ENCODE peak calls at places on chromosomes 16 and 17, in four cellular contexts. L is activated naive CD8-positive, alpha-beta T cell treated with anti-CD3 and anti-CD28 coated beads, Interleukin-2, amount 50 U/mL, for 24 hours; U is AML-193; Z is HT1080. N is an unnamed sample.
A peak's percentile ranks its signal among the peaks of the same experiment; 100 is the strongest.

GRCh38 chr16:71254832-71255560 is 24.5 kb upstream of the HYDIN start:
- DNase-seq in Z (no peak), U (no peak), L (no peak), N (no peak)

GRCh38 chr17:22463110-22463850 is 771.0 kb downstream of the KCNJ18 start:
- DNase-seq in L (no peak), U (no peak), Z (no peak), N (no peak)

GRCh38 chr17:36934759-36935630 is 2.3 kb upstream of the LHX1 start:
- DNase-seq in L (peak; percentile 22), Z (peak; percentile 41), U (no peak), N (no peak)

GRCh38 chr17:4327638-4328037 is 38.8 kb downstream of the UBE2G1 start:
- DNase-seq in Z (peak; percentile 72), L (no peak), U (no peak), N (no peak)

GRCh38 chr17:6753006-6753445 is 2.8 kb upstream of the XAF1 start:
- DNase-seq in U (peak; percentile 37), L (peak; percentile 22), Z (peak; percentile 83), N (peak; percentile 24)

GRCh38 chr16:52466998-52467397 is 79.9 kb downstream of the TOX3 start:
- DNase-seq in Z (no peak), U (no peak), L (no peak), N (no peak)

GRCh38 chr17:64506576-64507417 is at the start of gene CEP95:
- DNase-seq in Z (peak; percentile 97), U (peak; percentile 98), L (peak; percentile 96), N (peak; percentile 11)

GRCh38 chr16:88747588-88748301 is 37.3 kb downstream of the PIEZO1 start:
- DNase-seq in U (peak; percentile 81), Z (no peak), L (peak; percentile 46), N (peak; percentile 79)

GRCh38 chr16:67223992-67224391 is 2.9 kb upstream of the TMEM208 start:
- DNase-seq in Z (no peak), U (no peak), L (no peak), N (no peak)

GRCh38 chr17:62178579-62178978 is 113.5 kb upstream of the MED13 start:
- DNase-seq in Z (peak; percentile 86), L (no peak), U (no peak), N (no peak)

GRCh38 chr16:12268602-12269001 is 292.1 kb downstream of the SNX29 start:
- DNase-seq in Z (no peak), L (no peak), U (no peak), N (no peak)

GRCh38 chr17:76772842-76773521 is 35.1 kb downstream of the MFSD11 start:
- DNase-seq in Z (peak; percentile 92), U (no peak), L (peak; percentile 54), N (no peak)

GRCh38 chr17:49468827-49469385 is 26.2 kb upstream of the NGFR start:
- DNase-seq in L (no peak), U (no peak), Z (no peak), N (no peak)

GRCh38 chr17:33942414-33942813 is 312.7 kb upstream of the CCL2 start:
- DNase-seq in U (no peak), Z (no peak), L (no peak), N (no peak)

GRCh38 chr16:73058616-73059409 is 10.9 kb upstream of the ZFHX3 start:
- DNase-seq in Z (peak; percentile 74), L (peak; percentile 34), U (no peak), N (peak; percentile 47)

GRCh38 chr17:6070280-6070894 is at the start of gene WSCD1:
- DNase-seq in U (no peak), Z (no peak), L (no peak), N (no peak)

GRCh38 chr17:6455321-6455705 is 11.1 kb downstream of the PIMREG start:
- DNase-seq in U (no peak), L (peak; percentile 29), Z (no peak), N (peak; percentile 60)

GRCh38 chr16:6969594-6969993 is 363.1 kb upstream of the RBFOX1 start:
- DNase-seq in L (no peak), U (no peak), Z (no peak), N (no peak)

GRCh38 chr16:73315645-73316044 is 267.7 kb upstream of the ZFHX3 start:
- DNase-seq in L (no peak), Z (no peak), U (no peak), N (peak; percentile 28)

GRCh38 chr17:15341385-15341849 is at the start of gene TEKT3:
- DNase-seq in L (peak; percentile 4), Z (no peak), U (no peak), N (no peak)

GRCh38 chr17:29710891-29711418 is 88.2 kb upstream of the CORO6 start:
- DNase-seq in L (no peak), Z (no peak), U (no peak), N (no peak)

GRCh38 chr17:5131146-5131715 is 15.4 kb downstream of the USP6 start:
- DNase-seq in L (no peak), Z (no peak), U (no peak), N (no peak)

GRCh38 chr16:1420540-1421205 is at the start of gene UQCC4:
- DNase-seq in Z (peak; percentile 98), U (peak; percentile 96), L (peak; percentile 100), N (peak; percentile 98)

GRCh38 chr17:82910041-82910481 is 70.2 kb upstream of the ZNF750 start:
- DNase-seq in L (no peak), U (no peak), Z (no peak), N (no peak)

GRCh38 chr16:29231231-29231630 is 175.3 kb downstream of the NPIPB11 start:
- DNase-seq in L (no peak), U (no peak), Z (no peak), N (no peak)

GRCh38 chr17:29109477-29110371 is 66.8 kb downstream of the PIPOX start:
- DNase-seq in Z (no peak), U (no peak), L (no peak), N (no peak)

GRCh38 chr17:10021239-10021638 is 116.2 kb upstream of the RCVRN start:
- DNase-seq in L (no peak), U (peak; percentile 57), Z (no peak), N (no peak)

GRCh38 chr16:54216268-54217187 is 70.1 kb downstream of the IRX3 start:
- DNase-seq in Z (no peak), U (no peak), L (no peak), N (no peak)

GRCh38 chr17:44004761-44005526 is 522 bp downstream of the NAGS start:
- DNase-seq in Z (no peak), L (no peak), U (no peak), N (no peak)

GRCh38 chr16:1048442-1049112 is 24.0 kb upstream of the SSTR5 start:
- DNase-seq in U (no peak), L (peak; percentile 27), Z (no peak), N (peak; percentile 74)

GRCh38 chr17:29133146-29133713 is 47.0 kb downstream of the MYO18A start:
- DNase-seq in Z (peak; percentile 58), L (no peak), U (peak; percentile 34), N (no peak)

GRCh38 chr16:56366945-56367344 is 58.4 kb downstream of the AMFR start:
- DNase-seq in U (no peak), L (no peak), Z (no peak), N (no peak)

GRCh38 chr17:77741109-77741508 is 217.4 kb upstream of the TNRC6C start:
- DNase-seq in U (no peak), L (peak; percentile 49), Z (peak; percentile 5), N (no peak)

GRCh38 chr17:33927732-33928133 is 327.4 kb upstream of the CCL2 start:
- DNase-seq in Z (peak; percentile 48), L (no peak), U (peak; percentile 6), N (peak; percentile 10)